ENCODE peak calls at places on chromosomes 3 and 15, in four cellular contexts. H is Peyer's patch, X is RWPE2, V is sigmoid colon. D is an unnamed sample. For H3K4me1, the result is how much of the 10 kb centered on the place peaks cover.

GRCh38 chr3:16377196-16377595 is 112.2 kb downstream of the OXNAD1 start:
- DNase-seq in H (peak), X (no peak), V (no peak), D (peak)

GRCh38 chr3:46670891-46671427 is 22.5 kb downstream of the ALS2CL start:
- DNase-seq in H (no peak), X (peak), V (peak), D (no peak)

GRCh38 chr3:126679318-126679751 is 24.4 kb upstream of the TXNRD3 start:
- DNase-seq in H (peak), X (peak), V (peak), D (peak)

GRCh38 chr15:95799286-95800187 is 531.0 kb upstream of the NR2F2 start:
- DNase-seq in H (no peak), X (no peak), V (no peak), D (no peak)

GRCh38 chr3:4587061-4587837 is 94.1 kb downstream of the ITPR1 start:
- DNase-seq in H (no peak), X (no peak), V (no peak), D (no peak)

GRCh38 chr3:168248383-168249047 is 152.8 kb upstream of the GOLIM4 start:
- DNase-seq in H (no peak), X (no peak), V (no peak), D (no peak)

GRCh38 chr3:123276346-123276745 is 74.6 kb downstream of the SEC22A start:
- DNase-seq in H (no peak), X (no peak), V (no peak), D (no peak)

GRCh38 chr3:181752202-181752671 is 40.5 kb downstream of the SOX2 start:
- DNase-seq in H (no peak), X (no peak), V (no peak), D (no peak)

GRCh38 chr3:188672840-188673239 is 498.9 kb upstream of the TPRG1 start:
- DNase-seq in H (no peak), X (no peak), V (no peak), D (no peak)

GRCh38 chr15:89566621-89567294 is 8.5 kb upstream of the TICRR start:
- DNase-seq in H (no peak), X (no peak), V (no peak), D (no peak)

GRCh38 chr15:63522143-63522531 is 17.7 kb downstream of the USP3 start:
- DNase-seq in H (no peak), X (no peak), V (no peak), D (no peak)
- H3K4me1 ChIP-seq in H (half or more), X (half or more), V (half or more), D (half or more)

GRCh38 chr15:56361978-56362377 is 3.2 kb upstream of the TEX9 start:
- DNase-seq in H (no peak), X (no peak), V (no peak), D (no peak)

GRCh38 chr15:56367156-56367555 is 1.9 kb downstream of the TEX9 start:
- DNase-seq in H (no peak), X (no peak), V (no peak), D (no peak)

GRCh38 chr15:56369234-56369633 is 4.0 kb downstream of the TEX9 start:
- DNase-seq in H (no peak), X (no peak), V (no peak), D (no peak)

GRCh38 chr15:56366211-56366610 is 985 bp downstream of the TEX9 start:
- DNase-seq in H (no peak), X (no peak), V (no peak), D (no peak)

GRCh38 chr15:56365075-56365711 is at the start of gene TEX9:
- DNase-seq in H (peak), X (peak), V (peak), D (peak)
- H3K4me3 ChIP-seq in H (peak), X (peak), V (peak), D (peak)

GRCh38 chr3:134568790-134569189 is 82.0 kb downstream of the KY start:
- DNase-seq in H (no peak), X (no peak), V (no peak), D (no peak)

GRCh38 chr3:134563614-134564013 is 77.8 kb downstream of the CEP63 start:
- DNase-seq in H (no peak), X (no peak), V (no peak), D (no peak)

GRCh38 chr3:134562055-134562454 is 76.2 kb downstream of the CEP63 start:
- DNase-seq in H (no peak), X (no peak), V (no peak), D (no peak)

GRCh38 chr3:134567605-134568004 is 81.7 kb downstream of the CEP63 start:
- DNase-seq in H (no peak), X (no peak), V (no peak), D (no peak)

GRCh38 chr3:134564991-134565390 is 79.1 kb downstream of the CEP63 start:
- DNase-seq in H (no peak), X (no peak), V (no peak), D (no peak)
- H3K4me1 ChIP-seq in H (under half), X (under half), V (under half), D (under half)

GRCh38 chr3:149552700-149553099 is 78.2 kb downstream of the TM4SF4 start:
- DNase-seq in H (no peak), X (no peak), V (no peak), D (no peak)
- H3K4me3 ChIP-seq in H (no peak), X (no peak), V (no peak), D (no peak)